ENCODE peak calls at places on chromosomes 12 and 14, in four cellular contexts. J is MM.1S, P is PC-3, Y is IMR-90. D is an unnamed sample. For H3K4me1 and H3K27me3, the result is how much of the 10 kb centered on the place peaks cover.

GRCh38 chr12:94172973-94173372 is 24.6 kb downstream of the PLXNC1 start:
- DNase-seq in J (peak), Y (peak), P (peak), D (no peak)

GRCh38 chr12:96907681-96908163 is 665 bp downstream of the NEDD1 start:
- DNase-seq in P (no peak), Y (peak), J (no peak), D (no peak)

GRCh38 chr14:73567951-73568885 is 795 bp upstream of the ACOT2 start:
- DNase-seq in P (peak), Y (peak), J (no peak), D (no peak)

GRCh38 chr14:102524451-102525212 is 15.1 kb upstream of the ANKRD9 start:
- DNase-seq in J (peak), Y (peak), P (peak), D (peak)

GRCh38 chr12:53327435-53328042 is 6.1 kb upstream of the AAAS start:
- DNase-seq in Y (no peak), J (no peak), P (peak), D (no peak)

GRCh38 chr12:42588308-42588836 is 1.2 kb downstream of the PRICKLE1 start:
- DNase-seq in P (peak), Y (peak), J (no peak), D (no peak)

GRCh38 chr12:11711675-11712327 is 62.3 kb downstream of the ETV6 start:
- DNase-seq in J (no peak), Y (peak), P (no peak), D (no peak)

GRCh38 chr12:1529862-1530591 is 64.4 kb downstream of the FBXL14 start:
- DNase-seq in Y (no peak), J (peak), P (no peak), D (no peak)

GRCh38 chr12:106034316-106034715 is 104.4 kb downstream of the NUAK1 start:
- DNase-seq in J (no peak), Y (no peak), P (no peak), D (no peak)

GRCh38 chr14:35366048-35366428 is 38.5 kb downstream of the NFKBIA start:
- DNase-seq in J (no peak), Y (peak), P (peak), D (no peak)

GRCh38 chr12:98817779-98818178 is 172.7 kb downstream of the APAF1 start:
- DNase-seq in J (no peak), P (no peak), Y (no peak), D (no peak)
- H3K4me1 ChIP-seq in J (under half), P (under half), Y (under half), D (under half)

GRCh38 chr14:103887170-103887501 is 39.8 kb upstream of the PPP1R13B start:
- DNase-seq in Y (no peak), J (no peak), P (no peak), D (no peak)
- H2AFZ ChIP-seq in Y (no peak), J (no peak), P (no peak), D (no peak)

GRCh38 chr12:132422057-132423043 is 67.6 kb upstream of the FBRSL1 start:
- DNase-seq in Y (peak), J (no peak), P (no peak), D (no peak)
- H3K27me3 ChIP-seq in Y (under half), J (half or more), P (under half), D (half or more)

GRCh38 chr14:65231286-65231980 is 129.1 kb upstream of the MAX start:
- DNase-seq in Y (no peak), P (no peak), J (no peak), D (no peak)

GRCh38 chr14:65228436-65228835 is 126.1 kb upstream of the MAX start:
- DNase-seq in Y (no peak), P (no peak), J (peak), D (no peak)

GRCh38 chr14:65228956-65229355 is 126.6 kb upstream of the MAX start:
- DNase-seq in Y (no peak), J (no peak), P (no peak), D (no peak)

GRCh38 chr14:65230287-65230728 is 128.0 kb upstream of the MAX start:
- DNase-seq in Y (no peak), P (no peak), J (no peak), D (no peak)

GRCh38 chr14:65229431-65230286 is 127.3 kb upstream of the MAX start:
- DNase-seq in J (no peak), Y (no peak), P (no peak), D (no peak)
- H3K4me1 ChIP-seq in J (under half), Y (under half), P (under half), D (under half)

GRCh38 chr12:108633534-108634224 is at the start of gene SELPLG:
- DNase-seq in P (no peak), Y (no peak), J (peak), D (no peak)
- H2AFZ ChIP-seq in P (no peak), Y (no peak), J (no peak), D (no peak)

GRCh38 chr14:93114068-93114710 is 1.5 kb downstream of the ITPK1 start:
- DNase-seq in P (peak), J (no peak), Y (no peak), D (no peak)
- H3K27me3 ChIP-seq in P (under half), J (under half), Y (under half), D (under half)

GRCh38 chr14:54782803-54783659 is 119.6 kb downstream of the GCH1 start:
- DNase-seq in P (no peak), Y (no peak), J (peak), D (no peak)
- H3K4me1 ChIP-seq in P (under half), Y (under half), J (under half), D (under half)

DNA sequence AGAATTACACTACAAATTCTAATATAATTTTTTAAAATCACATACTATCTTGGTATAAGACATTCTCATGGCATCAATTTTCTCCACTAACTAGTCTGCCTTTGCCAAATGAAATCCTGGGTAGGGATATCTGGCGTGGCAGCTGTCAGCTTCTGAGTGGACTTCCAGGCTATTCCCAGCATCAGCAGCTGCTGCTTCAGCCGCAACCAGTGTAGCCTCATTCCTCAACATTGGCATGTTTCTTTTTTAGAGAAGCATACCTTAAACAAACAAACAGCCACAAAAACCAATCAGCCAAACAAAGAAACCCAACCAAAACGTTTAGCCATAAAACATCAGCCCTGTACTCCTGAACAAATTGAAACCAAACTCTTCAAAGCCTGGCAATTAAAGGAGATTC is 235.8 kb downstream of the SSPN start:
- DNase-seq in P (no peak), Y (no peak), J (no peak), D (no peak)
- H2AFZ ChIP-seq in P (no peak), Y (no peak), J (no peak), D (no peak)

DNA sequence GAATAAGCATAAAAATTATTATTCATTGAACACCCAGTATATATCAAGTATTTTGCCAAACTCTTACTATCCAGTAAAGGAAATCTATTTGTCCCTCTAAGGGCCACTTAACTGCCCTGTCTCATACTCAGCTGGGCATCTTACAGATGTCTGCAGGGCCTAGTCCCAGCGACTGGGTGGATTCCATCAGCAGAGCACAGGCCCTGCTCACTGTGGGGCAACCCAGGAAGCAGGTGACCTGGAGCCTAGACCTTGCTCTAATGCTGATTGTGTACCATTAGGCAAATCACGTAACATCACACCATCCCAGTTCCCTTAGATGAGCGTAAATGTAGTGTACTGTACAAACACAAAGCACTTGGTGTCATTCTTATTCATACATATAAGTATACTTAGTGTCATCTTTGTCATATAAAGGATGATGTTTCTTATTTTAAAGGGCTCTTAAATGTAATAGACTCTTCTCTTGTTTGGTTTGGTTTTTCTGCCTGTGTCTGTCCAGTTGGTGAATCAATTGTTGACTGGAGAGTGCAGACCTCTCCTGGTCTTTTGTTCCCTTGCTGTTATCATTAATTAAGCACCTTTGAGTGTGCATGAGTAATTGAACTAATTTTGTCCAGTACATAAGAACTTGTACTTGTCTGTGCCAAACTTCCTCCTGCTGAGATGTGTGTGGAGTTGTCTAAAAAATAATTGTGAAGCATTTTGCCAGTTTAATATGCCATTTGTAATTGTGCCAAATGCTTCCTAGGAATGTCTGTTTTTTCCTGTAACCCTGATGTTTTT is 49.3 kb downstream of the RAB35 start:
- DNase-seq in J (no peak), P (no peak), Y (no peak), D (no peak)
- H3K27me3 ChIP-seq in J (under half), P (under half), Y (under half), D (under half)